ENCODE peak calls at places on chromosomes 12 and 14, in five cellular contexts. T is esophagus squamous epithelium; L is lower lobe of right lung; G is ascending aorta; D is naive thymus-derived CD4-positive, alpha-beta T cell. H is an unnamed sample.
A peak's percentile ranks its signal among the peaks of the same experiment; 100 is the strongest.

GRCh38 chr12:115375188-115375991 is 691.4 kb upstream of the TBX3 start:
- DNase-seq in D (no peak), T (no peak), L (no peak), G (no peak), H (no peak)

GRCh38 chr12:47901285-47902093 is 3.3 kb downstream of the VDR start:
- DNase-seq in T (no peak), L (no peak), G (no peak), D (no peak), H (no peak)

GRCh38 chr12:95634622-95635621 is 83.6 kb upstream of the USP44 start:
- DNase-seq in D (no peak), L (no peak), T (no peak), G (no peak), H (no peak)

GRCh38 chr12:6093764-6094163 is 30.7 kb downstream of the VWF start:
- DNase-seq in D (no peak), G (no peak), L (no peak), T (no peak), H (no peak)

GRCh38 chr12:46504494-46504893 is 131.9 kb upstream of the SLC38A2 start:
- DNase-seq in T (no peak), G (no peak), L (no peak), D (no peak), H (no peak)

GRCh38 chr12:3453947-3454675 is 36.9 kb upstream of the PRMT8 start:
- DNase-seq in G (no peak), L (no peak), D (no peak), T (no peak), H (no peak)

GRCh38 chr14:100605230-100605629 is 18.0 kb upstream of the BEGAIN start:
- DNase-seq in T (no peak), L (no peak), G (no peak), D (no peak), H (no peak)

GRCh38 chr14:37034410-37035285 is 137.8 kb downstream of the SLC25A21 start:
- DNase-seq in T (no peak), L (no peak), G (no peak), D (no peak), H (no peak)

GRCh38 chr14:21711360-21711961 is 37.8 kb upstream of the OR4E1 start:
- DNase-seq in D (peak; percentile 42), G (no peak), L (no peak), T (no peak), H (no peak)

GRCh38 chr14:59435987-59436386 is 29.2 kb downstream of the GPR135 start:
- DNase-seq in G (no peak), L (no peak), D (no peak), T (no peak), H (no peak)

GRCh38 chr14:39860837-39861236 is 428.6 kb upstream of the FBXO33 start:
- DNase-seq in G (no peak), T (no peak), D (no peak), L (no peak), H (no peak)

GRCh38 chr12:113802966-113803828 is 162.9 kb downstream of the RBM19 start:
- DNase-seq in L (no peak), G (no peak), T (no peak), D (no peak), H (no peak)

GRCh38 chr12:69766260-69766659 is 27.6 kb downstream of the RAB3IP start:
- DNase-seq in T (no peak), G (no peak), D (no peak), L (no peak), H (no peak)
- H3K9me3 ChIP-seq in T (peaks cover 53% of the 10 kb centered on the region), G (peaks cover 17% of the 10 kb centered on the region), D (peaks cover 12% of the 10 kb centered on the region), L (peaks cover 27% of the 10 kb centered on the region), H (peaks cover 3% of the 10 kb centered on the region)

GRCh38 chr12:93870020-93870795 is 193.0 kb downstream of the CRADD start:
- DNase-seq in D (no peak), G (no peak), T (no peak), L (no peak), H (no peak)
- H3K9me3 ChIP-seq in D (peaks cover 9% of the 10 kb centered on the region), G (peaks cover 7% of the 10 kb centered on the region), T (peaks cover 54% of the 10 kb centered on the region), L (peaks cover 49% of the 10 kb centered on the region), H (peaks cover 14% of the 10 kb centered on the region)

GRCh38 chr14:68098834-68099233 is 279.3 kb downstream of the RAD51B start:
- DNase-seq in T (no peak), D (no peak), G (no peak), L (no peak), H (no peak)
- H3K9me3 ChIP-seq in T (peaks cover 16% of the 10 kb centered on the region), D (peaks cover 4% of the 10 kb centered on the region), G (peaks cover 4% of the 10 kb centered on the region), L (peaks cover 22% of the 10 kb centered on the region), H (no peaks in the 10 kb centered on the region)

DNA sequence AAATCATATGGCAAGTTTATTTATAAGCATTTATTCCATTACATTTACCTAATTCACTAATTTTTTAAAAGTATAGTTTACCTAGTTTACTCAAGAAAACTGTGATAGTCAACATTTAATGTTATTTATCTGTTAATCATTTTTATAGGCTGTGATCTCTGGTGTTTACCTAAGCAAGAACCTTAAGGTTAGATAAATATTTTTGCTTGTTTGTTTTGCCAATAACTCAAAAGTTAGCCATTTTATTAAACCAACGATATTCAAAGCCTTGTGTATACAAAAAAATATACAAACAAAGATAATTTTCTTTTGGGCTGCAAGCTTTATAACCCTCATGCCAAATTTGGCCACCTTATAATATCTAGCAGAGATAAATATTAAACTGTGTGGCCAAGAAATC is 157.3 kb downstream of the SLCO1B3 start:
- DNase-seq in G (no peak), T (no peak), L (no peak), D (no peak), H (no peak)
- H3K9me3 ChIP-seq in G (no peaks in the 10 kb centered on the region), T (no peaks in the 10 kb centered on the region), L (no peaks in the 10 kb centered on the region), D (no peaks in the 10 kb centered on the region), H (no peaks in the 10 kb centered on the region)

H was measured in T-helper 17 cell.